ENCODE peak calls at places on chromosomes 3 and 15, in eight cellular contexts. Y, Z, C, O, K, H, E and J are unnamed samples.

GRCh38 chr3:124478834-124479233 is 251.4 kb upstream of the UMPS start:
- DNase-seq in Z (no peak), H (no peak), Y (no peak), C (no peak), O (no peak), E (no peak), K (no peak), J (no peak)

GRCh38 chr15:93803406-93803805 is 428.0 kb upstream of the MCTP2 start:
- DNase-seq in Z (no peak), Y (no peak), E (no peak), O (no peak), H (no peak), C (no peak), K (no peak), J (no peak)

GRCh38 chr3:127694467-127695215 is 21.9 kb downstream of the ABTB1 start:
- DNase-seq in Z (peak), E (no peak), K (no peak), H (peak), O (peak), C (peak), Y (peak), J (no peak)

GRCh38 chr3:4716731-4717362 is 223.7 kb downstream of the ITPR1 start:
- DNase-seq in Y (no peak), E (no peak), K (peak), O (no peak), H (no peak), C (no peak), Z (no peak), J (peak)

GRCh38 chr15:65981837-65982696 is 112.8 kb downstream of the RAB11A start:
- DNase-seq in E (no peak), Y (no peak), O (peak), K (no peak), Z (peak), H (peak), C (no peak), J (no peak)

GRCh38 chr15:75620776-75621536 is 4.6 kb downstream of the SNUPN start:
- DNase-seq in H (no peak), Z (no peak), Y (peak), C (no peak), O (no peak), K (peak), E (no peak), J (peak)

GRCh38 chr3:68142331-68142887 is 488.0 kb upstream of the SUCLG2 start:
- DNase-seq in Y (no peak), O (no peak), E (no peak), C (no peak), K (no peak), Z (no peak), H (no peak), J (no peak)

GRCh38 chr15:29888651-29889050 is 66.4 kb upstream of the TJP1 start:
- DNase-seq in O (no peak), K (no peak), C (no peak), Z (no peak), Y (no peak), H (peak), E (no peak), J (no peak)

GRCh38 chr3:168817177-168817576 is 721.5 kb upstream of the GOLIM4 start:
- DNase-seq in K (no peak), O (no peak), E (no peak), Y (no peak), C (no peak), Z (no peak), H (no peak), J (no peak)